ENCODE peak calls at places on chromosomes 1 and 21, in nine cellular contexts. C is BE2C; D is kidney epithelial cell; S is tibial artery; V is neural progenitor cell; X is PC-3; J is RCC 7860; L is stimulated activated CD4-positive, alpha-beta T cell treated with anti-CD3 and anti-CD28 coated beads, Interleukin-4, amount 100 ng/mL, for 1 hour; Y is prostate gland. W is an unnamed sample.

GRCh38 chr1:3051270-3052268 is 17.4 kb upstream of the PRDM16 start:
- DNase-seq in C (no peak), D (no peak), S (no peak), V (no peak), X (no peak), J (no peak), L (no peak), Y (no peak), W (no peak)

GRCh38 chr1:233791750-233792149 is 112.7 kb upstream of the SLC35F3 start:
- DNase-seq in C (no peak), D (no peak), S (no peak), V (no peak), X (no peak), J (no peak), L (no peak), Y (no peak), W (no peak)

GRCh38 chr1:18090636-18091035 is 17.0 kb upstream of the IGSF21 start:
- DNase-seq in C (no peak), D (no peak), S (no peak), V (peak; percentile 89), X (no peak), J (no peak), L (no peak), Y (no peak), W (no peak)

GRCh38 chr21:17727361-17727760 is 91.8 kb downstream of the C21orf91 start:
- DNase-seq in C (no peak), D (no peak), S (no peak), V (no peak), X (no peak), J (no peak), L (no peak), Y (no peak), W (no peak)

GRCh38 chr21:45148316-45149000 is 74.1 kb downstream of the ADARB1 start:
- DNase-seq in C (no peak), D (no peak), S (no peak), V (no peak), X (no peak), J (no peak), L (no peak), Y (no peak), W (no peak)

GRCh38 chr1:55311057-55311631 is 96.0 kb upstream of the USP24 start:
- DNase-seq in C (no peak), D (no peak), S (no peak), V (no peak), X (peak; percentile 60), J (peak; percentile 78), L (no peak), Y (no peak), W (no peak)

GRCh38 chr1:58722414-58722813 is 22.6 kb upstream of the MYSM1 start:
- DNase-seq in C (no peak), D (no peak), S (no peak), V (no peak), X (no peak), J (no peak), L (no peak), Y (no peak), W (no peak)

GRCh38 chr1:170670751-170671628 is 7.1 kb downstream of the PRRX1 start:
- DNase-seq in C (peak; percentile 60), D (no peak), S (peak; percentile 75), V (peak; percentile 86), X (no peak), J (no peak), L (peak; percentile 27), Y (no peak), W (no peak)

GRCh38 chr21:35016071-35016470 is 33.0 kb downstream of the RUNX1 start:
- DNase-seq in C (no peak), D (no peak), S (no peak), V (no peak), X (peak; percentile 46), J (no peak), L (no peak), Y (no peak), W (no peak)

GRCh38 chr1:106568161-106568560 is 488.3 kb upstream of the PRMT6 start:
- DNase-seq in C (no peak), D (no peak), S (no peak), V (no peak), X (no peak), J (no peak), L (no peak), Y (no peak), W (no peak)

GRCh38 chr1:231935856-231936255 is 309.3 kb downstream of the DISC1 start:
- DNase-seq in C (no peak), D (no peak), S (no peak), V (no peak), X (no peak), J (no peak), L (no peak), Y (no peak), W (no peak)

GRCh38 chr1:207858806-207859205 is 52.1 kb downstream of the CD34 start:
- DNase-seq in C (no peak), D (no peak), S (no peak), V (no peak), X (no peak), J (no peak), L (no peak), Y (no peak), W (no peak)

GRCh38 chr1:230104395-230105244 is 37.6 kb downstream of the GALNT2 start:
- DNase-seq in C (peak; percentile 75), D (peak; percentile 99), S (peak; percentile 99), V (peak; percentile 27), X (peak; percentile 100), J (peak; percentile 100), L (peak; percentile 85), Y (peak; percentile 97), W (peak; percentile 99)

GRCh38 chr1:178050084-178050483 is 43.8 kb upstream of the RASAL2 start:
- DNase-seq in C (no peak), D (no peak), S (no peak), V (no peak), X (no peak), J (no peak), L (no peak), Y (no peak), W (no peak)

GRCh38 chr1:42340898-42341297 is 5.9 kb upstream of the FOXJ3 start:
- DNase-seq in C (no peak), D (no peak), S (no peak), V (peak; percentile 34), X (no peak), J (no peak), L (no peak), Y (no peak), W (no peak)

GRCh38 chr1:56954664-56955063 is 11.2 kb downstream of the C8B start:
- DNase-seq in C (no peak), D (no peak), S (no peak), V (no peak), X (no peak), J (no peak), L (no peak), Y (no peak), W (no peak)

GRCh38 chr1:84077476-84078107 is 66.5 kb upstream of the PRKACB start:
- DNase-seq in C (peak; percentile 83), D (no peak), S (peak; percentile 60), V (peak; percentile 94), X (peak; percentile 69), J (peak; percentile 65), L (peak; percentile 73), Y (peak; percentile 70), W (no peak)

GRCh38 chr21:44329086-44329889 is 9.9 kb downstream of the CFAP410 start:
- DNase-seq in C (peak; percentile 86), D (no peak), S (no peak), V (no peak), X (no peak), J (peak; percentile 61), L (no peak), Y (no peak), W (no peak)

GRCh38 chr1:205284420-205285144 is 37.0 kb downstream of the NUAK2 start:
- DNase-seq in C (peak; percentile 87), D (peak; percentile 97), S (peak; percentile 90), V (peak; percentile 88), X (peak; percentile 99), J (peak; percentile 96), L (peak; percentile 69), Y (peak; percentile 84), W (peak; percentile 84)

GRCh38 chr1:47209091-47209490 is 19.3 kb upstream of the PDZK1IP1 start:
- DNase-seq in C (no peak), D (no peak), S (no peak), V (no peak), X (no peak), J (no peak), L (no peak), Y (no peak), W (no peak)

GRCh38 chr1:94980909-94981252 is 54.0 kb upstream of the CNN3 start:
- DNase-seq in C (no peak), D (no peak), S (no peak), V (no peak), X (no peak), J (no peak), L (no peak), Y (no peak), W (no peak)

GRCh38 chr1:231420959-231421615 is 1.0 kb downstream of the EGLN1 start:
- DNase-seq in C (peak; percentile 55), D (no peak), S (peak; percentile 33), V (peak; percentile 66), X (peak; percentile 45), J (peak; percentile 44), L (peak; percentile 47), Y (peak; percentile 26), W (no peak)

GRCh38 chr1:2602311-2602835 is 15.8 kb downstream of the PRXL2B start:
- DNase-seq in C (no peak), D (no peak), S (no peak), V (no peak), X (no peak), J (no peak), L (no peak), Y (no peak), W (no peak)